ENCODE peak calls at places on chromosomes 11 and 22, in four cellular contexts. Q, E, Y and H are unnamed samples.

GRCh38 chr11:44634401-44635281 is 69.2 kb downstream of the CD82 start:
- DNase-seq in Q (no peak), E (peak), Y (peak), H (peak)

GRCh38 chr11:102485095-102485722 is 32.6 kb upstream of the TMEM123 start:
- DNase-seq in Q (no peak), E (no peak), Y (no peak), H (no peak)

GRCh38 chr22:23532756-23533155 is 47.3 kb downstream of the IGLL1 start:
- DNase-seq in Q (no peak), E (no peak), Y (no peak), H (no peak)

GRCh38 chr22:19522881-19523239 is 1.4 kb downstream of the CLDN5 start:
- DNase-seq in Q (no peak), E (no peak), Y (no peak), H (no peak)

GRCh38 chr22:29002603-29003002 is 59.0 kb downstream of the C22orf31 start:
- DNase-seq in Q (no peak), E (peak), Y (no peak), H (no peak)

GRCh38 chr22:48647051-48647450 is 1180.6 kb downstream of the BRD1 start:
- DNase-seq in Q (no peak), E (no peak), Y (no peak), H (no peak)

GRCh38 chr22:38316340-38317236 is 645 bp downstream of the CSNK1E start:
- DNase-seq in Q (no peak), E (peak), Y (peak), H (no peak)

GRCh38 chr11:3096909-3097395 is 39.7 kb upstream of the CARS1 start:
- DNase-seq in Q (no peak), E (no peak), Y (no peak), H (peak)

GRCh38 chr22:20239063-20239950 is 28.8 kb downstream of the RTN4R start:
- DNase-seq in Q (no peak), E (no peak), Y (no peak), H (no peak)

GRCh38 chr11:26326793-26327400 is 5.0 kb upstream of the ANO3 start:
- DNase-seq in Q (no peak), E (no peak), Y (no peak), H (no peak)

GRCh38 chr11:75678620-75679259 is 9.9 kb upstream of the MAP6 start:
- DNase-seq in Q (no peak), E (no peak), Y (no peak), H (no peak)

GRCh38 chr11:8830641-8831040 is 80.3 kb upstream of the AKIP1 start:
- DNase-seq in Q (no peak), E (no peak), Y (no peak), H (peak)